ENCODE peak calls at places on chromosomes 1 and 21, in seven cellular contexts. Q is lower lobe of right lung; V is pancreas; P is left ventricle myocardium superior; K is CD4-positive, alpha-beta memory T cell; D is GM12865; H is bronchial epithelial cell. T is an unnamed sample.

GRCh38 chr1:24586970-24587820 is 31.3 kb downstream of the NCMAP start:
- DNase-seq in Q (no peak), V (peak), P (no peak), K (peak), D (peak), H (peak), T (no peak)

GRCh38 chr1:33098371-33098770 is 17.4 kb downstream of the AZIN2 start:
- DNase-seq in Q (no peak), V (no peak), P (no peak), K (no peak), D (no peak), H (no peak), T (no peak)

GRCh38 chr1:184595609-184596008 is 159.0 kb downstream of the EDEM3 start:
- DNase-seq in Q (no peak), V (no peak), P (no peak), K (no peak), D (no peak), H (peak), T (no peak)

GRCh38 chr1:156591181-156591431 is 470 bp upstream of the NAXE start:
- DNase-seq in Q (no peak), V (no peak), P (no peak), K (no peak), D (no peak), H (no peak), T (no peak)

GRCh38 chr21:35559128-35559831 is 501.0 kb downstream of the SETD4 start:
- DNase-seq in Q (no peak), V (no peak), P (no peak), K (no peak), D (no peak), H (peak), T (no peak)

GRCh38 chr1:108897865-108898720 is 21.3 kb downstream of the GPSM2 start:
- DNase-seq in Q (no peak), V (peak), P (no peak), K (peak), D (peak), H (peak), T (no peak)

GRCh38 chr1:109356959-109357358 is 40.8 kb downstream of the SORT1 start:
- DNase-seq in Q (no peak), V (no peak), P (no peak), K (no peak), D (no peak), H (peak), T (no peak)

GRCh38 chr1:19618428-19618827 is 25.7 kb upstream of the NBL1 start:
- DNase-seq in Q (no peak), V (no peak), P (no peak), K (no peak), D (no peak), H (peak), T (no peak)

GRCh38 chr1:2380816-2381591 is 10.3 kb downstream of the MORN1 start:
- DNase-seq in Q (peak), V (no peak), P (peak), K (no peak), D (no peak), H (no peak), T (peak)

GRCh38 chr21:26844258-26845065 is 747 bp downstream of the ADAMTS1 start:
- DNase-seq in Q (peak), V (peak), P (peak), K (no peak), D (no peak), H (no peak), T (peak)

GRCh38 chr1:47763456-47764171 is 233.6 kb downstream of the TRABD2B start:
- DNase-seq in Q (no peak), V (no peak), P (no peak), K (no peak), D (no peak), H (peak), T (no peak)

GRCh38 chr21:27693376-27693775 is 726.5 kb upstream of the ADAMTS5 start:
- DNase-seq in Q (no peak), V (no peak), P (no peak), K (no peak), D (no peak), H (peak), T (no peak)

GRCh38 chr1:234546387-234546704 is 63.6 kb downstream of the IRF2BP2 start:
- DNase-seq in Q (no peak), V (no peak), P (no peak), K (no peak), D (no peak), H (no peak), T (no peak)

GRCh38 chr1:39124282-39124681 is 80.2 kb upstream of the MACF1 start:
- DNase-seq in Q (no peak), V (no peak), P (no peak), K (no peak), D (no peak), H (no peak), T (no peak)

GRCh38 chr1:157490337-157491165 is 61.8 kb downstream of the FCRL5 start:
- DNase-seq in Q (peak), V (peak), P (peak), K (peak), D (peak), H (peak), T (peak)

GRCh38 chr1:219460561-219461511 is 152.1 kb downstream of the ZC3H11B start:
- DNase-seq in Q (no peak), V (no peak), P (no peak), K (no peak), D (peak), H (peak), T (no peak)

GRCh38 chr1:1196431-1197187 is 9.8 kb downstream of the TNFRSF18 start:
- DNase-seq in Q (peak), V (no peak), P (peak), K (no peak), D (no peak), H (no peak), T (peak)

GRCh38 chr1:107830546-107830945 is 134.4 kb downstream of the VAV3 start:
- DNase-seq in Q (no peak), V (no peak), P (no peak), K (no peak), D (no peak), H (no peak), T (no peak)

GRCh38 chr1:38858833-38859560 is 575 bp downstream of the RRAGC start:
- DNase-seq in Q (peak), V (peak), P (peak), K (no peak), D (peak), H (peak), T (peak)

GRCh38 chr1:78472251-78472620 is 18.5 kb upstream of the PTGFR start:
- DNase-seq in Q (no peak), V (no peak), P (no peak), K (no peak), D (no peak), H (no peak), T (no peak)

GRCh38 chr1:52669696-52670095 is 28.5 kb downstream of the COA7 start:
- DNase-seq in Q (no peak), V (no peak), P (no peak), K (no peak), D (no peak), H (no peak), T (no peak)

GRCh38 chr1:85822696-85823095 is 114.5 kb upstream of the ZNHIT6 start:
- DNase-seq in Q (no peak), V (no peak), P (no peak), K (no peak), D (no peak), H (peak), T (no peak)

GRCh38 chr1:184954232-184954995 is 19.9 kb downstream of the NIBAN1 start:
- DNase-seq in Q (no peak), V (no peak), P (no peak), K (no peak), D (no peak), H (peak), T (no peak)

GRCh38 chr1:152902676-152903075 is 5.7 kb upstream of the IVL start:
- DNase-seq in Q (no peak), V (no peak), P (no peak), K (no peak), D (no peak), H (no peak), T (no peak)

GRCh38 chr1:170483041-170483440 is 48.9 kb upstream of the GORAB start:
- DNase-seq in Q (no peak), V (no peak), P (no peak), K (no peak), D (no peak), H (no peak), T (no peak)

GRCh38 chr1:205590457-205590768 is 41.4 kb downstream of the ELK4 start:
- DNase-seq in Q (no peak), V (no peak), P (no peak), K (no peak), D (no peak), H (no peak), T (no peak)

GRCh38 chr1:68149907-68150306 is 82.4 kb downstream of the WLS start:
- DNase-seq in Q (no peak), V (no peak), P (no peak), K (no peak), D (no peak), H (no peak), T (no peak)

GRCh38 chr1:40625076-40625475 is 40.4 kb downstream of the RIMS3 start:
- DNase-seq in Q (no peak), V (peak), P (peak), K (no peak), D (peak), H (peak), T (peak)

GRCh38 chr1:4090976-4091660 is 191.0 kb upstream of the C1orf174 start:
- DNase-seq in Q (no peak), V (no peak), P (no peak), K (no peak), D (no peak), H (no peak), T (no peak)

GRCh38 chr1:10387611-10388386 is 11.1 kb upstream of the PGD start:
- DNase-seq in Q (no peak), V (no peak), P (peak), K (no peak), D (peak), H (peak), T (peak)

GRCh38 chr1:101130673-101131072 is 105.1 kb upstream of the DPH5 start:
- DNase-seq in Q (no peak), V (no peak), P (no peak), K (no peak), D (no peak), H (peak), T (no peak)

GRCh38 chr1:19385869-19386591 is 73.9 kb downstream of the SLC66A1 start:
- DNase-seq in Q (peak), V (peak), P (no peak), K (no peak), D (no peak), H (no peak), T (peak)

GRCh38 chr1:41515131-41515678 is 30.7 kb upstream of the EDN2 start:
- DNase-seq in Q (no peak), V (no peak), P (no peak), K (no peak), D (no peak), H (no peak), T (no peak)

GRCh38 chr1:22696610-22697009 is 14.0 kb upstream of the EPHB2 start:
- DNase-seq in Q (no peak), V (no peak), P (no peak), K (no peak), D (no peak), H (no peak), T (no peak)

T was measured in Right ventricle myocardium superior.